ENCODE peak calls at places on chromosomes 13 and 19, in six cellular contexts. A is IMR-90, W is H9, Z is neuronal stem cell, S is H1, U is trophoblast cell. P is an unnamed sample.

GRCh38 chr19:10701955-10702307 is 692 bp downstream of the QTRT1 start:
- DNase-seq in S (no peak), W (peak; percentile 65), A (no peak), U (no peak), Z (peak; percentile 38), P (peak; percentile 40)

GRCh38 chr13:41960700-41961697 is at the start of gene VWA8:
- DNase-seq in U (peak; percentile 81), W (peak; percentile 87), Z (peak; percentile 57), S (peak; percentile 92), A (peak; percentile 78), P (peak; percentile 75)

GRCh38 chr19:17616961-17617806 is 61.7 kb downstream of the COLGALT1 start:
- DNase-seq in A (peak; percentile 9), S (peak; percentile 82), W (peak; percentile 88), Z (no peak), U (peak; percentile 95), P (peak; percentile 39)

GRCh38 chr19:12665281-12665573 is 1.3 kb downstream of the MAN2B1 start:
- DNase-seq in A (no peak), Z (no peak), U (peak; percentile 26), S (no peak), W (no peak), P (no peak)

GRCh38 chr13:78978381-78978998 is 319.5 kb upstream of the OBI1 start:
- DNase-seq in U (peak; percentile 85), S (no peak), Z (peak; percentile 54), W (no peak), A (peak; percentile 61), P (peak; percentile 61)

GRCh38 chr19:5282926-5283325 is 57.7 kb downstream of the PTPRS start:
- DNase-seq in W (no peak), A (no peak), U (no peak), Z (no peak), S (no peak), P (no peak)

GRCh38 chr13:43787998-43788397 is 1.2 kb upstream of the ENOX1 start:
- DNase-seq in A (peak; percentile 52), W (no peak), Z (peak; percentile 38), S (no peak), U (peak; percentile 17), P (peak; percentile 78)

GRCh38 chr19:23758187-23759074 is at the start of gene ZNF681:
- DNase-seq in A (peak; percentile 83), S (peak; percentile 57), U (peak; percentile 91), W (peak; percentile 92), Z (peak; percentile 74), P (peak; percentile 87)

GRCh38 chr13:58085819-58086218 is 454.3 kb downstream of the PCDH17 start:
- DNase-seq in Z (no peak), S (no peak), W (no peak), U (no peak), A (no peak), P (no peak)

GRCh38 chr19:661427-662196 is 1.4 kb downstream of the RNF126 start:
- DNase-seq in Z (no peak), W (no peak), U (no peak), S (no peak), A (no peak), P (peak; percentile 28)

GRCh38 chr13:91986771-91987515 is 588.5 kb downstream of the GPC5 start:
- DNase-seq in Z (no peak), U (no peak), W (no peak), S (no peak), A (no peak), P (no peak)

GRCh38 chr19:19342086-19343015 is 21.7 kb downstream of the MAU2 start:
- DNase-seq in W (peak; percentile 92), S (peak; percentile 95), U (peak; percentile 86), Z (peak; percentile 60), A (peak; percentile 46), P (peak; percentile 62)
- H3K9ac ChIP-seq in W (no peak overlapping the region), S (no peak overlapping the region), U (no peak overlapping the region), Z (peak overlapping the region; percentile 77), A (no peak overlapping the region), P (no peak overlapping the region)

GRCh38 chr19:2186071-2186846 is 22.5 kb downstream of the DOT1L start:
- DNase-seq in S (no peak), A (peak; percentile 95), U (peak; percentile 17), Z (no peak), W (no peak), P (peak; percentile 82)
- H3K14ac ChIP-seq in S (no peak overlapping the region), A (peak overlapping the region; percentile 87), U (no peak overlapping the region), Z (peak overlapping the region; percentile 100), W (no peak overlapping the region), P (peak overlapping the region; percentile 61)

GRCh38 chr13:30796833-30797601 is 61.7 kb downstream of the ALOX5AP start:
- DNase-seq in Z (no peak), W (no peak), A (peak; percentile 44), S (no peak), U (no peak), P (no peak)

GRCh38 chr13:30796132-30796832 is 60.9 kb downstream of the ALOX5AP start:
- DNase-seq in S (no peak), A (peak; percentile 62), Z (no peak), W (no peak), U (no peak), P (peak; percentile 70)

GRCh38 chr13:30798776-30799625 is 63.7 kb downstream of the ALOX5AP start:
- DNase-seq in W (no peak), S (no peak), Z (no peak), U (no peak), A (peak; percentile 59), P (peak; percentile 80)

GRCh38 chr13:30800107-30800506 is 64.8 kb downstream of the ALOX5AP start:
- DNase-seq in Z (no peak), U (no peak), W (no peak), S (no peak), A (no peak), P (no peak)

DNA sequence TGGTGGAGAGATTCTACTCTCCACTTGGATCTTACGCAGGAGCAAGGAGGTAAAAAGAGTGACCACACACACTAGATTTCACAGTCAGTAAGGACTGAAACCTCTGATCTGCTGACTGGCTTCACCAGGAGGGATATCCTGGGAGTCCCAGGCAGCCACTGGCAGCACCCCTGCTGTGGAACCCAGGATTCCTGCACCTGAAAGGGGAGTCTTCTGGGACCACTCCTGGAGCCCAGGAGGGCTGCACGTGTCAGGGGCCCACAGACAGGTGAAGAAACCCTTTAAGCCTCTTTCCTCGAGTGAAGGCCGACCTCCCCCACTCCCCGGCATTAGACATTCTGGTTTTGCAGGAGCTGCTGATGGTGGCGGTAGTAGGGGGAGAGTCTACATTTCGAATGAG is 62.5 kb downstream of the ALOX5AP start:
- DNase-seq in A (no peak), S (no peak), U (no peak), W (no peak), Z (no peak), P (no peak)
- H3K9ac ChIP-seq in A (no peak overlapping the region), S (no peak overlapping the region), U (no peak overlapping the region), W (no peak overlapping the region), Z (no peak overlapping the region), P (no peak overlapping the region)

GRCh38 chr13:100543872-100544602 is 44.6 kb downstream of the GGACT start:
- DNase-seq in A (no peak), W (no peak), S (peak; percentile 41), U (no peak), Z (no peak), P (no peak)
- H3K14ac ChIP-seq in A (no peak overlapping the region), W (no peak overlapping the region), S (no peak overlapping the region), U (no peak overlapping the region), Z (no peak overlapping the region), P (no peak overlapping the region)

GRCh38 chr13:80553041-80553440 is 212.1 kb upstream of the SPRY2 start:
- DNase-seq in S (no peak), A (no peak), W (no peak), U (no peak), Z (no peak), P (no peak)

GRCh38 chr13:80551650-80552497 is 210.9 kb upstream of the SPRY2 start:
- DNase-seq in Z (no peak), W (no peak), U (peak; percentile 3), A (no peak), S (no peak), P (no peak)

GRCh38 chr13:80550856-80551532 is 210.1 kb upstream of the SPRY2 start:
- DNase-seq in Z (no peak), S (no peak), W (no peak), U (no peak), A (no peak), P (no peak)

GRCh38 chr13:80547341-80547740 is 206.4 kb upstream of the SPRY2 start:
- DNase-seq in W (no peak), A (no peak), S (no peak), Z (no peak), U (no peak), P (no peak)

DNA sequence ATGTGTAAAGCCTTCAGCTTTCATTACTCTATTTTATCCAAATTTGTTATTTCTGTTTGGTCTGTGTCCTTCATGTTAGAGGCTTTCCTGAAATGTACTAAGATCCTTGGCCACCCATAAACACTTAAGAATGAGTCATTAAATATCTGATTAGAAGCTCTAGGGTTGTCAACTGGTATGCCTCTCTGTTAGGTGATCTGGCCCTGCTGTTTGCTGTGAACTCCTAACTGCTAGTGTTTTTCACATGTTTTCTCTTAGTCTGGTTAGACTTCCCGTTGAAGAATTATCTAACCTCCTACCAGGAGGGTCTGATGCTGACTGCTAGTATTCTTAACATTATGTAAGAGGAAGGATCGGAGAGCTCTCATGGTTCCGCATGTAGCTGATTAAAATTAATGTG is 207.0 kb upstream of the SPRY2 start:
- DNase-seq in W (no peak), S (no peak), Z (no peak), A (no peak), U (no peak), P (peak; percentile 71)
- H3K9ac ChIP-seq in W (no peak overlapping the region), S (no peak overlapping the region), Z (no peak overlapping the region), A (no peak overlapping the region), U (no peak overlapping the region), P (no peak overlapping the region)

GRCh38 chr13:109565877-109566276 is 220.5 kb downstream of the IRS2 start:
- DNase-seq in U (no peak), A (no peak), Z (no peak), W (no peak), S (no peak), P (no peak)
- H3K14ac ChIP-seq in U (no peak overlapping the region), A (no peak overlapping the region), Z (no peak overlapping the region), W (no peak overlapping the region), S (no peak overlapping the region), P (no peak overlapping the region)